ENCODE peak calls at places on chromosomes 11 and 22, in seven cellular contexts. F, V, N, Q, Z, D and M are unnamed samples.

GRCh38 chr11:17443926-17444690 is 32.5 kb downstream of the ABCC8 start:
- DNase-seq in F (no peak), V (no peak), N (no peak), Q (no peak), Z (no peak), D (no peak), M (peak; percentile 31)

GRCh38 chr11:102653744-102654291 is 28.7 kb upstream of the MMP20 start:
- DNase-seq in F (no peak), V (no peak), N (no peak), Q (no peak), Z (no peak), D (no peak), M (no peak)

GRCh38 chr11:65316311-65316978 is 1.8 kb downstream of the CDC42EP2 start:
- DNase-seq in F (peak; percentile 91), V (peak; percentile 87), N (no peak), Q (no peak), Z (no peak), D (peak; percentile 99), M (no peak)

GRCh38 chr11:118845369-118845768 is 38.3 kb upstream of the CXCR5 start:
- DNase-seq in F (no peak), V (no peak), N (peak; percentile 46), Q (no peak), Z (no peak), D (no peak), M (no peak)

GRCh38 chr11:64924910-64925284 is 408 bp downstream of the PPP2R5B start:
- DNase-seq in F (no peak), V (no peak), N (no peak), Q (no peak), Z (no peak), D (no peak), M (no peak)

GRCh38 chr22:42365337-42365865 is 66.8 kb downstream of the NFAM1 start:
- DNase-seq in F (no peak), V (peak; percentile 64), N (no peak), Q (no peak), Z (no peak), D (no peak), M (no peak)

GRCh38 chr11:109940816-109941215 is 152.4 kb upstream of the ZC3H12C start:
- DNase-seq in F (peak; percentile 76), V (no peak), N (no peak), Q (no peak), Z (no peak), D (peak; percentile 79), M (no peak)

GRCh38 chr11:100576044-100577021 is 110.8 kb upstream of the ARHGAP42 start:
- DNase-seq in F (no peak), V (no peak), N (no peak), Q (no peak), Z (no peak), D (no peak), M (no peak)

GRCh38 chr11:94151903-94152677 is 23.4 kb downstream of the PANX1 start:
- DNase-seq in F (no peak), V (peak; percentile 74), N (peak; percentile 30), Q (no peak), Z (no peak), D (peak; percentile 74), M (no peak)

GRCh38 chr22:23384451-23384850 is 195.6 kb downstream of the IGLL1 start:
- DNase-seq in F (no peak), V (no peak), N (no peak), Q (no peak), Z (no peak), D (no peak), M (no peak)

GRCh38 chr11:19455731-19456130 is 215.0 kb upstream of the E2F8 start:
- DNase-seq in F (no peak), V (no peak), N (no peak), Q (no peak), Z (no peak), D (no peak), M (no peak)

GRCh38 chr22:49877642-49878041 is 24.0 kb downstream of the ZBED4 start:
- DNase-seq in F (no peak), V (no peak), N (no peak), Q (no peak), Z (no peak), D (no peak), M (no peak)

GRCh38 chr11:7630002-7630401 is 43.3 kb downstream of the CYB5R2 start:
- DNase-seq in F (no peak), V (no peak), N (no peak), Q (no peak), Z (no peak), D (no peak), M (no peak)

GRCh38 chr11:74397531-74398243 is 546 bp downstream of the PGM2L1 start:
- DNase-seq in F (no peak), V (no peak), N (peak; percentile 34), Q (no peak), Z (no peak), D (no peak), M (peak; percentile 43)

GRCh38 chr11:11016123-11016522 is 158.3 kb upstream of the ZBED5 start:
- DNase-seq in F (no peak), V (no peak), N (no peak), Q (no peak), Z (no peak), D (no peak), M (no peak)

GRCh38 chr22:31526275-31526674 is 29.9 kb downstream of the SFI1 start:
- DNase-seq in F (no peak), V (no peak), N (peak; percentile 69), Q (no peak), Z (peak; percentile 65), D (no peak), M (no peak)

GRCh38 chr11:16873289-16873688 is 134.8 kb downstream of the C11orf58 start:
- DNase-seq in F (no peak), V (no peak), N (no peak), Q (no peak), Z (no peak), D (no peak), M (no peak)

GRCh38 chr11:119377112-119377901 is 4.2 kb downstream of the USP2 start:
- DNase-seq in F (no peak), V (no peak), N (no peak), Q (no peak), Z (peak; percentile 49), D (no peak), M (no peak)

GRCh38 chr11:69947772-69948255 is 128.6 kb upstream of the FGF3 start:
- DNase-seq in F (no peak), V (no peak), N (no peak), Q (no peak), Z (no peak), D (no peak), M (no peak)

GRCh38 chr11:74720596-74721478 is 10.4 kb downstream of the CHRDL2 start:
- DNase-seq in F (peak; percentile 81), V (peak; percentile 86), N (no peak), Q (no peak), Z (no peak), D (no peak), M (no peak)

GRCh38 chr11:75453916-75454655 is 21.1 kb upstream of the KLHL35 start:
- DNase-seq in F (peak; percentile 32), V (no peak), N (no peak), Q (no peak), Z (no peak), D (peak; percentile 95), M (no peak)

GRCh38 chr22:28024422-28024888 is 105.4 kb upstream of the PITPNB start:
- DNase-seq in F (no peak), V (peak; percentile 53), N (peak; percentile 4), Q (no peak), Z (peak; percentile 42), D (no peak), M (no peak)

GRCh38 chr11:27649800-27650199 is 50.5 kb downstream of the BDNF start:
- DNase-seq in F (no peak), V (no peak), N (no peak), Q (no peak), Z (no peak), D (no peak), M (no peak)

GRCh38 chr11:106127604-106128003 is 50.1 kb downstream of the AASDHPPT start:
- DNase-seq in F (no peak), V (no peak), N (no peak), Q (no peak), Z (no peak), D (no peak), M (no peak)

GRCh38 chr11:118961591-118961990 is 5.5 kb downstream of the UPK2 start:
- DNase-seq in F (no peak), V (no peak), N (no peak), Q (no peak), Z (no peak), D (no peak), M (no peak)

GRCh38 chr11:1810761-1811160 is 24.0 kb upstream of the SYT8 start:
- DNase-seq in F (no peak), V (no peak), N (no peak), Q (no peak), Z (no peak), D (no peak), M (no peak)

GRCh38 chr11:45100338-45100737 is 46.1 kb upstream of the PRDM11 start:
- DNase-seq in F (no peak), V (no peak), N (no peak), Q (no peak), Z (no peak), D (no peak), M (no peak)

GRCh38 chr11:45158210-45158644 is 11.8 kb downstream of the PRDM11 start:
- DNase-seq in F (no peak), V (no peak), N (no peak), Q (no peak), Z (no peak), D (no peak), M (no peak)

GRCh38 chr22:32378703-32379272 is 21.1 kb downstream of the RFPL3 start:
- DNase-seq in F (no peak), V (no peak), N (peak; percentile 20), Q (no peak), Z (no peak), D (no peak), M (no peak)